ENCODE peak calls at places on chromosomes 16 and 17, in eight cellular contexts. S is fibroblast of the conjunctiva; D is retina; F is activated gamma-delta T cell treated with anti-CD3 and anti-CD28 coated beads, Interleukin-2, amount 50 U/mL, for 16 hours; X is D721Med; T is PC-3; C is stimulated activated CD4-positive, alpha-beta T cell treated with anti-CD3 and anti-CD28 coated beads, Interleukin-4, amount 100 ng/mL, for 48 hours; J is pancreas. M is an unnamed sample.

GRCh38 chr16:83561876-83562275 is 245.9 kb upstream of the HSBP1 start:
- DNase-seq in X (no peak), C (no peak), F (no peak), J (no peak), D (no peak), S (no peak), T (peak), M (no peak)

GRCh38 chr17:67754001-67754400 is 36.3 kb downstream of the NOL11 start:
- DNase-seq in J (no peak), T (no peak), F (no peak), S (no peak), C (no peak), D (no peak), X (no peak), M (no peak)

GRCh38 chr17:38329284-38329683 is 14.5 kb downstream of the GPR179 start:
- DNase-seq in D (no peak), C (no peak), T (no peak), F (no peak), X (no peak), S (no peak), J (no peak), M (no peak)

GRCh38 chr16:31696968-31697743 is 169.5 kb downstream of the AHSP start:
- DNase-seq in F (no peak), J (no peak), X (no peak), T (peak), C (no peak), S (peak), D (no peak), M (no peak)

GRCh38 chr17:55433029-55433628 is 11.5 kb upstream of the MMD start:
- DNase-seq in F (no peak), X (no peak), D (no peak), J (no peak), T (peak), C (no peak), S (no peak), M (peak)

GRCh38 chr17:29710891-29711418 is 88.2 kb upstream of the CORO6 start:
- DNase-seq in T (peak), D (no peak), S (no peak), F (no peak), X (no peak), C (no peak), J (no peak), M (peak)

GRCh38 chr17:82106697-82107305 is 8.8 kb upstream of the FASN start:
- DNase-seq in J (peak), F (no peak), X (no peak), D (no peak), T (no peak), C (no peak), S (no peak), M (no peak)

GRCh38 chr17:59825533-59826316 is 67.0 kb downstream of the TUBD1 start:
- DNase-seq in T (peak), D (no peak), F (no peak), C (no peak), S (peak), J (no peak), X (no peak), M (no peak)

GRCh38 chr16:86108062-86108461 is 209.1 kb downstream of the IRF8 start:
- DNase-seq in J (no peak), S (no peak), T (no peak), F (no peak), X (no peak), C (no peak), D (no peak), M (no peak)

GRCh38 chr16:72996291-72997062 is 51.5 kb downstream of the ZFHX3 start:
- DNase-seq in F (no peak), C (no peak), D (no peak), X (no peak), T (peak), S (no peak), J (peak), M (no peak)

GRCh38 chr16:2150418-2151187 is 2.2 kb downstream of the RAB26 start:
- DNase-seq in S (no peak), F (no peak), T (peak), J (peak), C (no peak), D (peak), X (peak), M (no peak)

GRCh38 chr16:86882586-86883280 is 304.4 kb downstream of the FOXL1 start:
- DNase-seq in T (peak), S (peak), X (no peak), J (no peak), D (no peak), C (no peak), F (no peak), M (no peak)

GRCh38 chr16:66199189-66199588 is 167.3 kb upstream of the CDH5 start:
- DNase-seq in D (no peak), X (no peak), C (no peak), J (no peak), T (no peak), F (no peak), S (no peak), M (no peak)